ENCODE peak calls at places on chromosomes 1 and 21, in six cellular contexts. O is ovary, J is ACHN, X is neural crest cell, S is pancreas, F is ELF-1. N is an unnamed sample.

GRCh38 chr1:232519186-232519585 is 110.7 kb downstream of the SIPA1L2 start:
- DNase-seq in O (no peak), J (no peak), X (no peak), S (no peak), F (no peak), N (no peak)

GRCh38 chr1:32052887-32053286 is 19.9 kb upstream of the TMEM39B start:
- DNase-seq in O (no peak), J (no peak), X (no peak), S (no peak), F (no peak), N (peak; percentile 48)

GRCh38 chr1:8107897-8108296 is 81.8 kb upstream of the ERRFI1 start:
- DNase-seq in O (no peak), J (no peak), X (no peak), S (no peak), F (peak; percentile 35), N (no peak)

GRCh38 chr1:15727866-15728534 is 8.1 kb upstream of the SLC25A34 start:
- DNase-seq in O (no peak), J (no peak), X (no peak), S (no peak), F (no peak), N (no peak)

GRCh38 chr1:23097316-23097715 is 71.3 kb downstream of the LUZP1 start:
- DNase-seq in O (no peak), J (no peak), X (no peak), S (no peak), F (no peak), N (no peak)

GRCh38 chr1:47684964-47685762 is 247.3 kb downstream of the FOXD2 start:
- DNase-seq in O (no peak), J (peak; percentile 8), X (no peak), S (no peak), F (no peak), N (no peak)

GRCh38 chr21:42567181-42567560 is 53.5 kb downstream of the SLC37A1 start:
- DNase-seq in O (no peak), J (no peak), X (no peak), S (no peak), F (no peak), N (no peak)

GRCh38 chr1:233140974-233141373 is 154.6 kb downstream of the PCNX2 start:
- DNase-seq in O (no peak), J (no peak), X (no peak), S (no peak), F (no peak), N (peak; percentile 54)

GRCh38 chr1:161779393-161779792 is 13.3 kb downstream of the ATF6 start:
- DNase-seq in O (no peak), J (no peak), X (no peak), S (no peak), F (no peak), N (no peak)

GRCh38 chr1:23368562-23369334 is 888 bp downstream of the ZNF436 start:
- DNase-seq in O (peak; percentile 89), J (peak; percentile 86), X (peak; percentile 84), S (peak; percentile 89), F (peak; percentile 97), N (peak; percentile 88)

GRCh38 chr1:66207484-66207883 is 326.5 kb upstream of the SGIP1 start:
- DNase-seq in O (no peak), J (no peak), X (no peak), S (no peak), F (no peak), N (peak; percentile 58)

GRCh38 chr1:119327436-119328155 is 41.0 kb upstream of the HAO2 start:
- DNase-seq in O (peak; percentile 36), J (peak; percentile 39), X (peak; percentile 42), S (no peak), F (peak; percentile 94), N (peak; percentile 17)

GRCh38 chr21:34336756-34337391 is 26.9 kb upstream of the KCNE2 start:
- DNase-seq in O (peak; percentile 40), J (no peak), X (no peak), S (no peak), F (no peak), N (peak; percentile 77)

GRCh38 chr1:230230948-230231738 is 164.1 kb downstream of the GALNT2 start:
- DNase-seq in O (no peak), J (no peak), X (no peak), S (peak; percentile 54), F (no peak), N (no peak)

GRCh38 chr1:191888996-191889622 is 269.2 kb upstream of the RGS18 start:
- DNase-seq in O (peak; percentile 17), J (no peak), X (no peak), S (no peak), F (no peak), N (peak; percentile 64)

GRCh38 chr21:29725025-29725736 is 214.6 kb downstream of the GRIK1 start:
- DNase-seq in O (no peak), J (no peak), X (no peak), S (no peak), F (no peak), N (no peak)

GRCh38 chr1:193456883-193457282 is 270.5 kb upstream of the B3GALT2 start:
- DNase-seq in O (no peak), J (no peak), X (no peak), S (no peak), F (no peak), N (peak; percentile 8)

GRCh38 chr1:11927866-11928592 is 1.8 kb upstream of the KIAA2013 start:
- DNase-seq in O (no peak), J (no peak), X (no peak), S (no peak), F (no peak), N (no peak)

GRCh38 chr1:8660455-8660854 is 157.0 kb downstream of the RERE start:
- DNase-seq in O (peak; percentile 36), J (peak; percentile 73), X (no peak), S (no peak), F (peak; percentile 44), N (peak; percentile 94)

N was measured in fibroblast of lung.